ENCODE peak calls at places on chromosomes 11 and 22, in eight cellular contexts. K is A549, X is GM12878, L is upper lobe of left lung, V is sigmoid colon, Z is tibial nerve, D is H1, N is transverse colon. O is an unnamed sample.
A peak's percentile ranks its signal among the peaks of the same experiment; 100 is the strongest.

GRCh38 chr22:21866821-21867527 is 471 bp downstream of the MAPK1 start:
- DNase-seq in L (no peak), Z (no peak), D (peak; percentile 61), X (no peak), N (peak; percentile 35), K (no peak), V (peak; percentile 68), O (peak; percentile 29)

GRCh38 chr22:47169801-47170140 is 407.3 kb downstream of the TBC1D22A start:
- DNase-seq in Z (no peak), X (no peak), V (no peak), D (no peak), N (peak; percentile 4), L (no peak), K (no peak), O (peak; percentile 18)

GRCh38 chr11:20015529-20016427 is 144.5 kb downstream of the DBX1 start:
- DNase-seq in D (no peak), N (no peak), Z (no peak), V (no peak), K (no peak), X (no peak), L (no peak), O (no peak)

GRCh38 chr11:99934008-99934407 is 753.1 kb upstream of the ARHGAP42 start:
- DNase-seq in N (no peak), X (no peak), Z (no peak), L (no peak), K (no peak), V (no peak), D (no peak), O (no peak)

GRCh38 chr11:104254347-104254746 is 90.4 kb upstream of the PDGFD start:
- DNase-seq in L (no peak), Z (no peak), K (no peak), D (peak; percentile 87), V (no peak), X (no peak), N (no peak), O (peak; percentile 34)

GRCh38 chr11:7413961-7414728 is 71.2 kb upstream of the OLFML1 start:
- DNase-seq in N (no peak), V (no peak), L (no peak), D (no peak), Z (no peak), X (no peak), K (no peak), O (no peak)

GRCh38 chr22:28442264-28442950 is 237.2 kb downstream of the TTC28 start:
- DNase-seq in D (peak; percentile 85), L (peak; percentile 95), X (no peak), N (peak; percentile 78), V (peak; percentile 85), Z (peak; percentile 36), K (no peak), O (peak; percentile 85)

GRCh38 chr11:111299111-111300026 is 1.0 kb downstream of the POU2AF3 start:
- DNase-seq in Z (peak; percentile 49), K (peak; percentile 58), V (peak; percentile 83), N (peak; percentile 73), L (peak; percentile 93), X (no peak), D (peak; percentile 83), O (peak; percentile 92)

GRCh38 chr11:92123540-92123939 is 101.1 kb upstream of the FAT3 start:
- DNase-seq in X (no peak), N (no peak), D (no peak), Z (no peak), L (no peak), K (no peak), V (no peak), O (no peak)

GRCh38 chr11:61091373-61092279 is 10.7 kb upstream of the CD5 start:
- DNase-seq in Z (no peak), L (no peak), K (no peak), N (no peak), V (no peak), X (no peak), D (no peak), O (no peak)

GRCh38 chr22:36277482-36278291 is 24.8 kb downstream of the APOL1 start:
- DNase-seq in V (peak; percentile 81), K (peak; percentile 31), L (peak; percentile 56), N (peak; percentile 68), X (no peak), Z (no peak), D (peak; percentile 77), O (peak; percentile 65)

GRCh38 chr11:15142838-15143237 is 28.1 kb downstream of the INSC start:
- DNase-seq in K (no peak), X (no peak), D (no peak), Z (no peak), N (no peak), V (no peak), L (no peak), O (no peak)

GRCh38 chr11:109697140-109697843 is 275.3 kb downstream of the C11orf87 start:
- DNase-seq in Z (no peak), K (peak; percentile 0), D (peak; percentile 47), X (no peak), V (no peak), L (peak; percentile 5), N (no peak), O (no peak)

GRCh38 chr22:35930933-35931332 is 97.7 kb downstream of the RBFOX2 start:
- DNase-seq in L (no peak), X (peak; percentile 24), K (peak; percentile 29), V (no peak), Z (peak; percentile 47), D (no peak), N (no peak), O (no peak)

GRCh38 chr22:20155330-20156041 is 4.6 kb upstream of the CCDC188 start:
- DNase-seq in L (peak; percentile 88), V (no peak), X (no peak), Z (no peak), N (no peak), D (no peak), K (no peak), O (peak; percentile 38)

GRCh38 chr11:72642815-72643511 is 31.3 kb downstream of the PDE2A start:
- DNase-seq in L (peak; percentile 95), K (peak; percentile 80), N (peak; percentile 63), Z (no peak), V (peak; percentile 83), X (no peak), D (peak; percentile 92), O (peak; percentile 56)

GRCh38 chr11:69804769-69805508 is 14.3 kb downstream of the FGF3 start:
- DNase-seq in L (no peak), K (no peak), X (no peak), V (no peak), N (no peak), D (no peak), Z (no peak), O (no peak)

GRCh38 chr11:73760066-73760679 is 701 bp downstream of the RAB6A start:
- DNase-seq in X (no peak), L (peak; percentile 90), D (peak; percentile 73), Z (peak; percentile 22), N (peak; percentile 46), K (peak; percentile 59), V (peak; percentile 82), O (peak; percentile 37)

GRCh38 chr11:120260616-120261015 is 20.7 kb downstream of the POU2F3 start:
- DNase-seq in X (no peak), D (no peak), K (no peak), N (no peak), V (no peak), L (no peak), Z (no peak), O (no peak)

GRCh38 chr22:44448271-44448780 is 49.7 kb downstream of the RTL6 start:
- DNase-seq in X (no peak), Z (peak; percentile 54), V (peak; percentile 91), L (no peak), N (peak; percentile 48), D (no peak), K (peak; percentile 58), O (peak; percentile 72)

GRCh38 chr22:23750744-23751440 is at the start of gene ZNF70:
- DNase-seq in N (peak; percentile 93), D (peak; percentile 90), L (peak; percentile 99), Z (peak; percentile 72), X (no peak), V (peak; percentile 93), K (peak; percentile 59), O (peak; percentile 95)
- TF ChIP-seq POLR2A in N (peak; percentile 71), D (peak; percentile 73), L (peak; percentile 76), Z (no peak), X (peak; percentile 80), V (peak; percentile 40), K (peak; percentile 6), O (no peak)

GRCh38 chr11:125433454-125434121 is 62.5 kb downstream of the FEZ1 start:
- DNase-seq in X (no peak), Z (peak; percentile 35), D (peak; percentile 76), L (no peak), V (no peak), N (peak; percentile 10), K (peak; percentile 45), O (peak; percentile 29)
- TF ChIP-seq EP300 in X (no peak), Z (no peak), D (no peak), L (no peak), V (no peak), N (no peak), K (no peak), O (no peak)

GRCh38 chr11:819129-819931 is 616 bp downstream of the PNPLA2 start:
- DNase-seq in X (no peak), V (peak; percentile 97), Z (peak; percentile 87), L (peak; percentile 99), K (no peak), N (peak; percentile 96), D (peak; percentile 95), O (peak; percentile 96)
- TF ChIP-seq POLR2A in X (peak; percentile 92), V (no peak), Z (peak; percentile 86), L (peak; percentile 96), K (peak; percentile 62), N (peak; percentile 47), D (peak; percentile 82), O (no peak)

GRCh38 chr11:79404325-79404724 is 36.5 kb downstream of the TENM4 start:
- DNase-seq in Z (peak; percentile 13), N (no peak), L (no peak), K (no peak), X (no peak), V (no peak), D (no peak), O (no peak)

GRCh38 chr11:79402912-79403311 is 37.9 kb downstream of the TENM4 start:
- DNase-seq in D (no peak), V (no peak), L (no peak), K (no peak), N (no peak), Z (no peak), X (no peak), O (no peak)

GRCh38 chr11:79403839-79404238 is 37.0 kb downstream of the TENM4 start:
- DNase-seq in K (no peak), X (no peak), N (no peak), D (no peak), Z (no peak), L (no peak), V (no peak), O (no peak)

GRCh38 chr11:79400206-79400605 is 40.6 kb downstream of the TENM4 start:
- DNase-seq in Z (no peak), N (no peak), L (no peak), X (no peak), K (no peak), V (no peak), D (no peak), O (no peak)

DNA sequence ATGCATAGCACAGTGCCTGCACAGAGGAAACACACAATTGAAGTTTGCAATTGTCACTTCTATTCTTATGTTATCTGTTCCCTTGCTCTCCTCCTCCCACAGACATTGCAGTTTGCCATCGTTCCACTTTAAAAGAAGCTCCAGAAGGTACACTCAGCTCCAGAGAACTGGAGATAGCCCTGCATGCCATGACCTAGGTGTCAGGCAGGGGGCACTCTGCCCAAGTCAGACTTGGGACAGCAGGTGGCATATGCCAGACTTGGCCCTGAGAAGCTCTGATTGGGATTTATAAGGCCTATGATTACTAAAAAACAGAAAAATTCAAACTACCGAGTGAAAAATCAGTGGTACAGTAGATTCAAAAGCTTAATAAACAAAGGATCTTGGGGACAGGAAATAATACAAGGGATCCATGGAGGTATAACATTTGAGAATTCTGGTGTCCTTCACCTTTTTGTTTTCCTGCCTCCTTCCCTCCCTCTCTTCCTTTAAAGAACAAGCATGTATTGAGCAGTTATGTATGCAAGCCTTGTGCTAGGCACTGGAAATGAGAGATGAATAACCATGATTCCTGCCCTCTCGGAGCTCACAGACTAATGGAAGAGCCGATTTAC is 40.0 kb downstream of the TENM4 start:
- DNase-seq in N (peak; percentile 44), V (no peak), X (no peak), L (no peak), D (peak; percentile 75), Z (no peak), K (peak; percentile 22), O (peak; percentile 48)
- TF ChIP-seq EP300 in N (no peak), V (no peak), X (no peak), L (no peak), D (no peak), Z (no peak), K (no peak), O (no peak)

O was measured in stomach.